ENCODE peak calls at places on chromosomes 16 and 17, in six cellular contexts. One of them, this sample, is unnamed.

GRCh38 chr16:81466351-81466960 is 21.8 kb downstream of the CMIP start:
- DNase-seq in H1: no peak
- DNase-seq in IMR-90: peak; percentile 39
- DNase-seq in neuronal stem cell: no peak
- DNase-seq in mesenchymal stem cell: no peak
- DNase-seq in H9: no peak
- DNase-seq in this sample: no peak

GRCh38 chr17:67944035-67944434 is 52.2 kb downstream of the C17orf58 start:
- DNase-seq in neuronal stem cell: no peak
- DNase-seq in IMR-90: no peak
- DNase-seq in mesenchymal stem cell: no peak
- DNase-seq in H9: no peak
- DNase-seq in H1: no peak
- DNase-seq in this sample: no peak

GRCh38 chr17:75691371-75692290 is 24.5 kb downstream of the SAP30BP start:
- DNase-seq in H1: no peak
- DNase-seq in mesenchymal stem cell: peak; percentile 40
- DNase-seq in IMR-90: peak; percentile 28
- DNase-seq in neuronal stem cell: no peak
- DNase-seq in H9: no peak
- DNase-seq in this sample: no peak

GRCh38 chr17:33929181-33929724 is 325.8 kb upstream of the CCL2 start:
- DNase-seq in mesenchymal stem cell: no peak
- DNase-seq in H1: peak; percentile 25
- DNase-seq in neuronal stem cell: peak; percentile 14
- DNase-seq in IMR-90: no peak
- DNase-seq in H9: peak; percentile 77
- DNase-seq in this sample: no peak

GRCh38 chr17:38364741-38365140 is 13.1 kb downstream of the SOCS7 start:
- DNase-seq in neuronal stem cell: no peak
- DNase-seq in H9: no peak
- DNase-seq in IMR-90: no peak
- DNase-seq in mesenchymal stem cell: no peak
- DNase-seq in H1: no peak
- DNase-seq in this sample: no peak

GRCh38 chr17:48247038-48247437 is 139.5 kb downstream of the SNX11 start:
- DNase-seq in IMR-90: no peak
- DNase-seq in mesenchymal stem cell: no peak
- DNase-seq in H1: no peak
- DNase-seq in H9: no peak
- DNase-seq in neuronal stem cell: no peak
- DNase-seq in this sample: no peak

GRCh38 chr16:77738706-77739105 is 16.4 kb downstream of the NUDT7 start:
- DNase-seq in H9: no peak
- DNase-seq in mesenchymal stem cell: no peak
- DNase-seq in H1: no peak
- DNase-seq in IMR-90: no peak
- DNase-seq in neuronal stem cell: no peak
- DNase-seq in this sample: peak; percentile 72

GRCh38 chr16:1037023-1037933 is 35.3 kb upstream of the SSTR5 start:
- DNase-seq in IMR-90: peak; percentile 10
- DNase-seq in H9: no peak
- DNase-seq in mesenchymal stem cell: no peak
- DNase-seq in H1: no peak
- DNase-seq in neuronal stem cell: no peak
- DNase-seq in this sample: no peak

GRCh38 chr17:60615108-60615507 is 15.1 kb downstream of the PPM1D start:
- DNase-seq in neuronal stem cell: no peak
- DNase-seq in mesenchymal stem cell: no peak
- DNase-seq in IMR-90: no peak
- DNase-seq in H9: no peak
- DNase-seq in H1: no peak
- DNase-seq in this sample: no peak

GRCh38 chr16:19130852-19131808 is 17.4 kb downstream of the ITPRIPL2 start:
- DNase-seq in H9: no peak
- DNase-seq in mesenchymal stem cell: peak; percentile 95
- DNase-seq in H1: no peak
- DNase-seq in neuronal stem cell: no peak
- DNase-seq in IMR-90: peak; percentile 82
- DNase-seq in this sample: peak; percentile 15

GRCh38 chr17:66677201-66677981 is 157.5 kb upstream of the CACNG5 start:
- DNase-seq in IMR-90: peak; percentile 94
- DNase-seq in H9: peak; percentile 22
- DNase-seq in neuronal stem cell: no peak
- DNase-seq in H1: no peak
- DNase-seq in mesenchymal stem cell: peak; percentile 40
- DNase-seq in this sample: peak; percentile 55

GRCh38 chr17:66682293-66682692 is 152.6 kb upstream of the CACNG5 start:
- DNase-seq in mesenchymal stem cell: no peak
- DNase-seq in IMR-90: no peak
- DNase-seq in H1: no peak
- DNase-seq in H9: no peak
- DNase-seq in neuronal stem cell: no peak
- DNase-seq in this sample: no peak

GRCh38 chr17:66678827-66679226 is 156.1 kb upstream of the CACNG5 start:
- DNase-seq in mesenchymal stem cell: no peak
- DNase-seq in IMR-90: no peak
- DNase-seq in H1: no peak
- DNase-seq in neuronal stem cell: no peak
- DNase-seq in H9: no peak
- DNase-seq in this sample: no peak

GRCh38 chr17:66678061-66678460 is 156.9 kb upstream of the CACNG5 start:
- DNase-seq in H1: no peak
- DNase-seq in H9: peak; percentile 10
- DNase-seq in neuronal stem cell: no peak
- DNase-seq in IMR-90: no peak
- DNase-seq in mesenchymal stem cell: no peak
- DNase-seq in this sample: no peak

GRCh38 chr17:66679631-66680517 is 155.0 kb upstream of the CACNG5 start:
- DNase-seq in mesenchymal stem cell: no peak
- DNase-seq in neuronal stem cell: no peak
- DNase-seq in H1: no peak
- DNase-seq in IMR-90: no peak
- DNase-seq in H9: no peak
- DNase-seq in this sample: no peak
- H4K91ac ChIP-seq in mesenchymal stem cell: no peak overlapping the region
- H4K91ac ChIP-seq in neuronal stem cell: no peak overlapping the region
- H4K91ac ChIP-seq in H1: no peak overlapping the region
- H4K91ac ChIP-seq in IMR-90: no peak overlapping the region
- H4K91ac ChIP-seq in H9: no peak overlapping the region
- H4K91ac ChIP-seq in this sample: no peak overlapping the region

GRCh38 chr17:29918922-29919856 is 10.8 kb downstream of the SSH2 start:
- DNase-seq in H1: no peak
- DNase-seq in neuronal stem cell: no peak
- DNase-seq in H9: no peak
- DNase-seq in mesenchymal stem cell: peak; percentile 29
- DNase-seq in IMR-90: peak; percentile 58
- DNase-seq in this sample: peak; percentile 14
- H3K4me2 ChIP-seq in H1: no peak overlapping the region
- H3K4me2 ChIP-seq in neuronal stem cell: no peak overlapping the region
- H3K4me2 ChIP-seq in H9: no peak overlapping the region
- H3K4me2 ChIP-seq in mesenchymal stem cell: no peak overlapping the region
- H3K4me2 ChIP-seq in IMR-90: peak overlapping the region; percentile 98
- H3K4me2 ChIP-seq in this sample: peak overlapping the region; percentile 54

GRCh38 chr16:57667526-57668258 is 414 bp upstream of the ADGRG3 start:
- DNase-seq in H1: no peak
- DNase-seq in neuronal stem cell: no peak
- DNase-seq in H9: peak; percentile 57
- DNase-seq in mesenchymal stem cell: peak; percentile 59
- DNase-seq in IMR-90: peak; percentile 38
- DNase-seq in this sample: peak; percentile 92
- H4K91ac ChIP-seq in H1: no peak overlapping the region
- H4K91ac ChIP-seq in neuronal stem cell: peak overlapping the region; percentile 69
- H4K91ac ChIP-seq in H9: no peak overlapping the region
- H4K91ac ChIP-seq in mesenchymal stem cell: no peak overlapping the region
- H4K91ac ChIP-seq in IMR-90: no peak overlapping the region
- H4K91ac ChIP-seq in this sample: no peak overlapping the region

GRCh38 chr16:12517310-12517694 is 286.4 kb downstream of the CPPED1 start:
- DNase-seq in IMR-90: no peak
- DNase-seq in mesenchymal stem cell: no peak
- DNase-seq in neuronal stem cell: no peak
- DNase-seq in H9: no peak
- DNase-seq in H1: no peak
- DNase-seq in this sample: no peak

GRCh38 chr16:12516621-12517309 is 286.9 kb downstream of the CPPED1 start:
- DNase-seq in neuronal stem cell: no peak
- DNase-seq in mesenchymal stem cell: no peak
- DNase-seq in H1: no peak
- DNase-seq in H9: no peak
- DNase-seq in IMR-90: no peak
- DNase-seq in this sample: no peak

GRCh38 chr16:12513791-12514175 is 289.9 kb downstream of the CPPED1 start:
- DNase-seq in IMR-90: no peak
- DNase-seq in neuronal stem cell: no peak
- DNase-seq in mesenchymal stem cell: no peak
- DNase-seq in H1: no peak
- DNase-seq in H9: no peak
- DNase-seq in this sample: no peak

GRCh38 chr16:12515346-12515745 is 288.3 kb downstream of the CPPED1 start:
- DNase-seq in H1: no peak
- DNase-seq in IMR-90: no peak
- DNase-seq in neuronal stem cell: no peak
- DNase-seq in H9: no peak
- DNase-seq in mesenchymal stem cell: no peak
- DNase-seq in this sample: no peak

GRCh38 chr16:12515771-12516170 is 287.9 kb downstream of the CPPED1 start:
- DNase-seq in IMR-90: no peak
- DNase-seq in neuronal stem cell: no peak
- DNase-seq in H9: no peak
- DNase-seq in mesenchymal stem cell: no peak
- DNase-seq in H1: no peak
- DNase-seq in this sample: no peak
- H3K4me2 ChIP-seq in IMR-90: no peak overlapping the region
- H3K4me2 ChIP-seq in neuronal stem cell: no peak overlapping the region
- H3K4me2 ChIP-seq in H9: no peak overlapping the region
- H3K4me2 ChIP-seq in mesenchymal stem cell: no peak overlapping the region
- H3K4me2 ChIP-seq in H1: no peak overlapping the region
- H3K4me2 ChIP-seq in this sample: no peak overlapping the region

GRCh38 chr17:47209499-47209898 is 351 bp downstream of the MYL4 start:
- DNase-seq in IMR-90: no peak
- DNase-seq in neuronal stem cell: no peak
- DNase-seq in mesenchymal stem cell: no peak
- DNase-seq in H9: no peak
- DNase-seq in H1: no peak
- DNase-seq in this sample: no peak
- H4K91ac ChIP-seq in IMR-90: no peak overlapping the region
- H4K91ac ChIP-seq in neuronal stem cell: no peak overlapping the region
- H4K91ac ChIP-seq in mesenchymal stem cell: no peak overlapping the region
- H4K91ac ChIP-seq in H9: no peak overlapping the region
- H4K91ac ChIP-seq in H1: no peak overlapping the region
- H4K91ac ChIP-seq in this sample: no peak overlapping the region

GRCh38 chr16:75413951-75414350 is 19.4 kb downstream of the CFDP1 start:
- DNase-seq in H1: no peak
- DNase-seq in neuronal stem cell: no peak
- DNase-seq in H9: no peak
- DNase-seq in mesenchymal stem cell: no peak
- DNase-seq in IMR-90: no peak
- DNase-seq in this sample: no peak

GRCh38 chr16:75420987-75421819 is 12.1 kb downstream of the CFDP1 start:
- DNase-seq in mesenchymal stem cell: peak; percentile 69
- DNase-seq in neuronal stem cell: peak; percentile 38
- DNase-seq in H1: peak; percentile 53
- DNase-seq in H9: peak; percentile 90
- DNase-seq in IMR-90: peak; percentile 45
- DNase-seq in this sample: no peak

GRCh38 chr16:75416904-75417565 is 16.3 kb downstream of the CFDP1 start:
- DNase-seq in mesenchymal stem cell: peak; percentile 23
- DNase-seq in H9: no peak
- DNase-seq in neuronal stem cell: no peak
- DNase-seq in H1: no peak
- DNase-seq in IMR-90: peak; percentile 66
- DNase-seq in this sample: no peak

GRCh38 chr16:75415169-75415908 is 18.0 kb downstream of the CFDP1 start:
- DNase-seq in mesenchymal stem cell: peak; percentile 59
- DNase-seq in H1: no peak
- DNase-seq in IMR-90: peak; percentile 69
- DNase-seq in H9: no peak
- DNase-seq in neuronal stem cell: no peak
- DNase-seq in this sample: no peak
- H3K4me2 ChIP-seq in mesenchymal stem cell: no peak overlapping the region
- H3K4me2 ChIP-seq in H1: no peak overlapping the region
- H3K4me2 ChIP-seq in IMR-90: peak overlapping the region; percentile 67
- H3K4me2 ChIP-seq in H9: no peak overlapping the region
- H3K4me2 ChIP-seq in neuronal stem cell: no peak overlapping the region
- H3K4me2 ChIP-seq in this sample: no peak overlapping the region

GRCh38 chr17:78715000-78715771 is 66.9 kb downstream of the CYTH1 start:
- DNase-seq in H1: no peak
- DNase-seq in neuronal stem cell: no peak
- DNase-seq in mesenchymal stem cell: no peak
- DNase-seq in IMR-90: no peak
- DNase-seq in H9: no peak
- DNase-seq in this sample: no peak
- H4K91ac ChIP-seq in H1: no peak overlapping the region
- H4K91ac ChIP-seq in neuronal stem cell: no peak overlapping the region
- H4K91ac ChIP-seq in mesenchymal stem cell: no peak overlapping the region
- H4K91ac ChIP-seq in IMR-90: no peak overlapping the region
- H4K91ac ChIP-seq in H9: no peak overlapping the region
- H4K91ac ChIP-seq in this sample: no peak overlapping the region

DNA sequence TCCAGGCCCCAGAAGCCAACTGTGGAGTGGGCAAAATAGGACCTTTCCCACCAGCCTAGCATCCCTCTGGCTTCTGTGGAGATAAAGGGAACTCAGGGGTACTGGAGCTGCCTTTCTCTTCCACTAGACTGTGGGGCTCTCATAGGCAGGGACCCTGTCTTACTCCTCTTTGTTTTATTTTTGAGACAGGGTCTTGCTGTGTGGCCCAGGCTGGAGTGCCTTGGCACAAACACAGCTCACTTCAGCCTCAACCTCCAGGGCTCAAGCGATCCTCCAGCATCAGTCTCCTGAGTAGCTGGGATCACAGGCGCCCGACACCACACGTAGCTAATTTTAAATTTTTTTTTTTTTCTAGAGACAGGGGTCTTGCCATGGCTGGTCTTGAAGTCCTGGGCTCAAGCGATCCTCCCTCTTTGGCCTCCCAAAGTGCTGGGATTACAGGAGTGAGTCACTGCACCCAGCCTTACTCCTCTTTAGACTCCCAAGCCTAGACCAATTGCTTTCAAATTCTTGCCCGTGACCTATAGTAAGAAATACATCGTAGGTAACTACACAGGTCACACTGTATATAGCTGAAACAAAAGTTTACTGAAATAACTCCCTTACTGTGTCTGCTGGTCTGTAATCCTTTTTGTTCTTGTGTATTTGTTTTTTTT is 2.6 kb downstream of the RAI1 start:
- DNase-seq in IMR-90: no peak
- DNase-seq in H1: no peak
- DNase-seq in H9: no peak
- DNase-seq in mesenchymal stem cell: peak; percentile 76
- DNase-seq in neuronal stem cell: no peak
- DNase-seq in this sample: no peak
- H3K4me2 ChIP-seq in IMR-90: peak overlapping the region; percentile 87
- H3K4me2 ChIP-seq in H1: peak overlapping the region; percentile 77
- H3K4me2 ChIP-seq in H9: peak overlapping the region; percentile 26
- H3K4me2 ChIP-seq in mesenchymal stem cell: peak overlapping the region; percentile 76
- H3K4me2 ChIP-seq in neuronal stem cell: peak overlapping the region; percentile 71
- H3K4me2 ChIP-seq in this sample: peak overlapping the region; percentile 72

GRCh38 chr17:57972151-57972550 is 15.9 kb downstream of the VEZF1 start:
- DNase-seq in H1: no peak
- DNase-seq in H9: no peak
- DNase-seq in IMR-90: no peak
- DNase-seq in mesenchymal stem cell: no peak
- DNase-seq in neuronal stem cell: no peak
- DNase-seq in this sample: no peak
- H4K91ac ChIP-seq in H1: no peak overlapping the region
- H4K91ac ChIP-seq in H9: no peak overlapping the region
- H4K91ac ChIP-seq in IMR-90: no peak overlapping the region
- H4K91ac ChIP-seq in mesenchymal stem cell: no peak overlapping the region
- H4K91ac ChIP-seq in neuronal stem cell: no peak overlapping the region
- H4K91ac ChIP-seq in this sample: no peak overlapping the region